ENCODE peak calls at places on chromosome 17, in four cellular contexts. One of them, this sample, is unnamed.

GRCh38 chr17:39812466-39812865 is 51.6 kb downstream of the IKZF3 start:
- DNase-seq in B cell: no peak
- DNase-seq in brain microvascular endothelial cell: no peak
- DNase-seq in tibial nerve: no peak
- DNase-seq in this sample: no peak

GRCh38 chr17:28570716-28571254 is 539 bp downstream of the PIGS start:
- DNase-seq in B cell: peak
- DNase-seq in tibial nerve: no peak
- DNase-seq in brain microvascular endothelial cell: no peak
- DNase-seq in this sample: peak

GRCh38 chr17:57739402-57740224 is 5.5 kb downstream of the CCDC182 start:
- DNase-seq in brain microvascular endothelial cell: no peak
- DNase-seq in tibial nerve: no peak
- DNase-seq in B cell: no peak
- DNase-seq in this sample: peak

GRCh38 chr17:2174471-2175293 is 119.8 kb downstream of the HIC1 start:
- DNase-seq in B cell: no peak
- DNase-seq in brain microvascular endothelial cell: peak
- DNase-seq in tibial nerve: no peak
- DNase-seq in this sample: no peak

GRCh38 chr17:34275881-34276280 is 5.9 kb downstream of the CCL7 start:
- DNase-seq in brain microvascular endothelial cell: peak
- DNase-seq in B cell: no peak
- DNase-seq in tibial nerve: no peak
- DNase-seq in this sample: no peak

GRCh38 chr17:10702574-10702973 is 5.2 kb downstream of the ADPRM start:
- DNase-seq in brain microvascular endothelial cell: peak
- DNase-seq in B cell: no peak
- DNase-seq in tibial nerve: no peak
- DNase-seq in this sample: no peak

GRCh38 chr17:76737676-76738467 is at the start of gene MFSD11:
- DNase-seq in B cell: peak
- DNase-seq in brain microvascular endothelial cell: peak
- DNase-seq in tibial nerve: peak
- DNase-seq in this sample: peak

GRCh38 chr17:40109471-40109824 is 9.1 kb upstream of the NR1D1 start:
- DNase-seq in brain microvascular endothelial cell: no peak
- DNase-seq in B cell: no peak
- DNase-seq in tibial nerve: no peak
- DNase-seq in this sample: no peak

GRCh38 chr17:75428775-75429469 is 23.4 kb upstream of the GRB2 start:
- DNase-seq in tibial nerve: no peak
- DNase-seq in B cell: no peak
- DNase-seq in brain microvascular endothelial cell: peak
- DNase-seq in this sample: no peak

GRCh38 chr17:49061524-49061943 is 64.3 kb downstream of the IGF2BP1 start:
- DNase-seq in tibial nerve: no peak
- DNase-seq in B cell: no peak
- DNase-seq in brain microvascular endothelial cell: peak
- DNase-seq in this sample: no peak

GRCh38 chr17:38915639-38915995 is 9.8 kb upstream of the LASP1NB start:
- DNase-seq in B cell: no peak
- DNase-seq in brain microvascular endothelial cell: no peak
- DNase-seq in tibial nerve: no peak
- DNase-seq in this sample: no peak

GRCh38 chr17:1001640-1002411 is 4.9 kb downstream of the TIMM22 start:
- DNase-seq in tibial nerve: peak
- DNase-seq in B cell: no peak
- DNase-seq in brain microvascular endothelial cell: peak
- DNase-seq in this sample: no peak

GRCh38 chr17:75270218-75270965 is 639 bp downstream of the MIF4GD start:
- DNase-seq in brain microvascular endothelial cell: peak
- DNase-seq in B cell: peak
- DNase-seq in tibial nerve: peak
- DNase-seq in this sample: peak

GRCh38 chr17:38872671-38873385 is 3.0 kb downstream of the LASP1 start:
- DNase-seq in B cell: no peak
- DNase-seq in tibial nerve: no peak
- DNase-seq in brain microvascular endothelial cell: no peak
- DNase-seq in this sample: no peak

GRCh38 chr17:52157603-52158449 is 688 bp downstream of the CA10 start:
- DNase-seq in tibial nerve: no peak
- DNase-seq in brain microvascular endothelial cell: no peak
- DNase-seq in B cell: peak
- DNase-seq in this sample: peak

GRCh38 chr17:2798679-2799078 is 2.4 kb downstream of the RAP1GAP2 start:
- DNase-seq in brain microvascular endothelial cell: no peak
- DNase-seq in B cell: no peak
- DNase-seq in tibial nerve: no peak
- DNase-seq in this sample: no peak

GRCh38 chr17:28899212-28899815 is 1.8 kb upstream of the FLOT2 start:
- DNase-seq in B cell: no peak
- DNase-seq in tibial nerve: no peak
- DNase-seq in brain microvascular endothelial cell: no peak
- DNase-seq in this sample: no peak

DNA sequence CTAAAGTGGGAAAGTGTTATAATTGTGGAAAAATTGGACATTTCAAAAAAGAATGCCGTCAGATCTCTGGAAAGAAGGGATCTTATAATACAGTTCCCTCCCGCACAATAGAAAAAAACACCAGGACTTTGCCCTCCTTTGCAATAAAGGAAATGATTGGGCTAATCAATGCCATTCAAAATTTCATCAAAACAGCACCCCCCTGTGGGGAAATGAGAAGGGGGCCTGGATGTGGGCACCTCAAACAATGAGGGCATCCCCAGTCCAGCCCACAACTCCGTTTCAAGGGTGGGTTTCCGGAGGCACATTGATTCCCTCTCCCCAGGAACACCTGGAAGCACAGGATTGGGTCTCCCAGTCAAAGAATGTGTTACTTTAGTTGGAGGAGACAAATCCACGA is 26.1 kb downstream of the CD300LG start:
- DNase-seq in B cell: no peak
- DNase-seq in tibial nerve: no peak
- DNase-seq in brain microvascular endothelial cell: no peak
- DNase-seq in this sample: no peak
- TF ChIP-seq CTCF in B cell: no peak
- TF ChIP-seq CTCF in tibial nerve: no peak
- TF ChIP-seq CTCF in brain microvascular endothelial cell: peak
- TF ChIP-seq CTCF in this sample: no peak

GRCh38 chr17:46057366-46057765 is 58.3 kb downstream of the STH start:
- DNase-seq in brain microvascular endothelial cell: peak
- DNase-seq in B cell: no peak
- DNase-seq in tibial nerve: no peak
- DNase-seq in this sample: no peak

GRCh38 chr17:46060461-46060860 is 61.4 kb downstream of the STH start:
- DNase-seq in brain microvascular endothelial cell: no peak
- DNase-seq in B cell: no peak
- DNase-seq in tibial nerve: no peak
- DNase-seq in this sample: no peak

GRCh38 chr17:46061435-46061834 is 62.4 kb downstream of the STH start:
- DNase-seq in B cell: no peak
- DNase-seq in tibial nerve: no peak
- DNase-seq in brain microvascular endothelial cell: no peak
- DNase-seq in this sample: no peak

GRCh38 chr17:46056800-46057304 is 57.8 kb downstream of the STH start:
- DNase-seq in brain microvascular endothelial cell: peak
- DNase-seq in B cell: no peak
- DNase-seq in tibial nerve: no peak
- DNase-seq in this sample: no peak

DNA sequence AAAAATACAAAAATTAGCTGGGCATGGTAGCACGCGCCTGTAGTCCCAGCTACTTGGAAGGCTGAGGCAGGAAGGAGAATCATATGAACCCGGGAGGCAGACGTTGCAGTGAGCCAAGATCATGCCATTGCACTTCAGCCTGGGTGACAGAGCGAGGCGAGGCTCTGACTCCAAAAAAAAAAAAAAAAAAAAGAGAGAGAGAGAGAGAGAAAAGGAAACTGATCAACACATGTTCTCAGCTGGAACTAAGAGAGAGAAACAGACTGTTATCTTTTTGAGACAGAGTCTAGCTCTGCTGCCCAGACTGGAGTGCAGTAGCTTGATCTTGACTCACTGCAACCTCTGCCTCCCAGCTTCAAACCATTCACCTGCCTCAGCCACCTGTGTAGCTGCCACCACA is 60.4 kb downstream of the STH start:
- DNase-seq in tibial nerve: no peak
- DNase-seq in B cell: no peak
- DNase-seq in brain microvascular endothelial cell: no peak
- DNase-seq in this sample: no peak
- TF ChIP-seq CTCF in tibial nerve: no peak
- TF ChIP-seq CTCF in B cell: no peak
- TF ChIP-seq CTCF in brain microvascular endothelial cell: no peak
- TF ChIP-seq CTCF in this sample: no peak

DNA sequence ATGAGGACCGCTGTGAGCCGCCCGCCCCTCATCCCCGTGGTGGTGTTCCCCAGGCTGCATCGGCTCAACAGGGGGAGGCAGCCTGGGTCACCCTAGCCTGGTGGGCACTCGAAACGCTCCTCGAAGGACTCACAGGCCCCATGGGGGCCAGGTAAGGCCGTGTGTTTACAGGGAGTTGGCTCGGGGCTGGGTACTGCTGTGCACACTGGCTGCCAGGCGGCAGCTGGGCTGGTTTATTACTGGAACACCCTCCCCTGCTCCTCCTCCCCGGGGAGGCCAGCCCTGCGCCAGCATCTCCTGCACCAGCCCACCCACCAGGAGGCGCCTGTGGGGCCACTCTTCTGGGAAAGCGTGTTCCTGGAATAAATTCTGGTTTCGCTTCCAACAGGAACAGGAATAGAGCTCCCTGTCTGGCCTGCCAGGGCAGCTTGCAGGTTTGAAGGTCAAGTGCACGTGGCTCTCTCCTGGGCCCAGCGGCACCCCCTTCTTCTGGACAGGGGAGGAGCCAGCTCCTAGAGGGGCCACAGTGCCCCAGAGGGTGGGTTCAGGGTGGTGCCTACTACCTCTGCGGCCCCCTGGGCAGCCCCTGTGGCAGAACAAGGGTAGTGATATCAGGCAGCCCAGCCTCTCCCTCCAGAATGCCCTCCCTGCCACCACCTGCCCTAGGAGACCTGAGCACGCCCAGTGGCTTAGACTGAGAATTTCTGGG is 11.3 kb downstream of the MCRIP1 start:
- DNase-seq in tibial nerve: peak
- DNase-seq in brain microvascular endothelial cell: peak
- DNase-seq in B cell: no peak
- DNase-seq in this sample: no peak
- TF ChIP-seq CTCF in tibial nerve: peak
- TF ChIP-seq CTCF in brain microvascular endothelial cell: peak
- TF ChIP-seq CTCF in B cell: no peak
- TF ChIP-seq CTCF in this sample: peak

DNA sequence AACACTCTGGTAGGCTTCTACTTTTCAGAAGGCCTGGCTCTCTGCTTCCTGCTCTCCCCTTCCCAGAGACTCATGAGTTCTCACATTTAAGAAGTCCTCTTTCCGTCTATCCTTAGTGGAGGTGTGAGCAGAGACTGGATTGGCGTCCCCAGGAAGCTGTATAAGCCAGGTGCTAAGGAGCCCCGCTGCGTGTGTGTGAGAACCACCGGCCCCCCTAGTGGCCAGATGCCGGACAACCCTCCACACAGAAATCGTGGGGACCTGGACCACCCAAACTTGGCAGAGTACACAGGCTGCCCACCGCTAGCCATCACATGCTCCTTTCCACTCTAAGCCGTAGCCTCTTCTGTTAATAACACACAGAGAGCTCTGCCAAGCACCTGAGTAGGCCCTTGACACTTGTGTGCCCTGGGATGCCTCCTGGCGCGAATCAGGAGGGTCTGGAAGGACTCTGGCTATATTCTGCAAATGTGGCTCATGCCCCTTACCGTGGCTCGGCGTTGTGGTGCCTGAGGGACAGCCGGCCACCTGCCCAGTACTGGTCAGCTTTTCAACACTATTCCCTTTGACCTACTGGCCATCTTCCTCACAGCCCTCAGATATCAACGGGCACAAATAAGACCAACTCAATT is 13.9 kb downstream of the CYB5D2 start:
- DNase-seq in brain microvascular endothelial cell: no peak
- DNase-seq in B cell: no peak
- DNase-seq in tibial nerve: no peak
- DNase-seq in this sample: no peak
- TF ChIP-seq CTCF in brain microvascular endothelial cell: peak
- TF ChIP-seq CTCF in B cell: no peak
- TF ChIP-seq CTCF in tibial nerve: no peak
- TF ChIP-seq CTCF in this sample: peak

GRCh38 chr17:6495450-6496115 is 51.3 kb downstream of the PIMREG start:
- DNase-seq in brain microvascular endothelial cell: no peak
- DNase-seq in B cell: no peak
- DNase-seq in tibial nerve: no peak
- DNase-seq in this sample: no peak
- TF ChIP-seq CTCF in brain microvascular endothelial cell: peak
- TF ChIP-seq CTCF in B cell: no peak
- TF ChIP-seq CTCF in tibial nerve: no peak
- TF ChIP-seq CTCF in this sample: peak

GRCh38 chr17:7636192-7636591 is 6.3 kb downstream of the SHBG start:
- DNase-seq in tibial nerve: no peak
- DNase-seq in B cell: no peak
- DNase-seq in brain microvascular endothelial cell: no peak
- DNase-seq in this sample: no peak

GRCh38 chr17:7633093-7633492 is 3.2 kb downstream of the SHBG start:
- DNase-seq in brain microvascular endothelial cell: no peak
- DNase-seq in B cell: no peak
- DNase-seq in tibial nerve: no peak
- DNase-seq in this sample: peak

GRCh38 chr17:7631398-7632380 is 1.8 kb downstream of the SHBG start:
- DNase-seq in tibial nerve: no peak
- DNase-seq in B cell: no peak
- DNase-seq in brain microvascular endothelial cell: no peak
- DNase-seq in this sample: no peak

GRCh38 chr17:7632492-7632894 is 2.6 kb downstream of the SHBG start:
- DNase-seq in B cell: peak
- DNase-seq in tibial nerve: no peak
- DNase-seq in brain microvascular endothelial cell: no peak
- DNase-seq in this sample: peak

DNA sequence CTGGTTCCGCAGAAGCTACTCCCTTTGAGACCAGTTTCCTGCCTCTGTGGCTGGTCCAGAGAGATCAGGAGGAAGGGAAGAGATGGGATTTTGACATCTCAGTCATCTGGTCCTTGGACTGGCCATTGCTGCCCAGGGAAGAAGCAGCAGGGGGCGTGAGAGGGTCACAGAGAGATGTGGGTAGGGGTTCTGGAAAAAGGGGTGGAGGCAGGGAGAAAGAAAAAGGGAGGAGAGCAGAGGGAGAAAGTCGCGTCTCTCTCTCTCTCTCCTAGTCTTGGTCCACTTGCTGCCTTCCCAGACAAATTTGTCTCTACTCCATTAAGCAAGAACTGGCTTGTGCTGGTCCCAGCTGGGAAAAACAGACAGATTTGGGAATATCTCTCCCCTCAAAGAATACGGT is 4.4 kb downstream of the SHBG start:
- DNase-seq in B cell: no peak
- DNase-seq in tibial nerve: peak
- DNase-seq in brain microvascular endothelial cell: peak
- DNase-seq in this sample: peak
- TF ChIP-seq CTCF in B cell: no peak
- TF ChIP-seq CTCF in tibial nerve: peak
- TF ChIP-seq CTCF in brain microvascular endothelial cell: peak
- TF ChIP-seq CTCF in this sample: peak